ENCODE peak calls at places on chromosomes 7 and 10, in seven cellular contexts. W is cardiac fibroblast, Y is Peyer's patch, I is prostate gland, V is lower leg skin, Q is foreskin fibroblast, M is HL-60. U is an unnamed sample.
A peak's percentile ranks its signal among the peaks of the same experiment; 100 is the strongest.

GRCh38 chr7:154917214-154918160 is 85.4 kb downstream of the PAXIP1 start:
- DNase-seq in W (no peak), Y (no peak), I (no peak), V (no peak), Q (no peak), M (no peak), U (peak; percentile 42)

GRCh38 chr10:44312401-44312800 is 72.5 kb downstream of the CXCL12 start:
- DNase-seq in W (no peak), Y (no peak), I (no peak), V (no peak), Q (no peak), M (no peak), U (no peak)

GRCh38 chr7:158827411-158828342 is 1.6 kb downstream of the ESYT2 start:
- DNase-seq in W (peak; percentile 50), Y (no peak), I (no peak), V (no peak), Q (peak; percentile 50), M (peak; percentile 72), U (no peak)

GRCh38 chr7:70093496-70093895 is 495.2 kb downstream of the AUTS2 start:
- DNase-seq in W (no peak), Y (no peak), I (no peak), V (no peak), Q (peak; percentile 6), M (no peak), U (no peak)

GRCh38 chr10:49176310-49177268 is 11.6 kb downstream of the TMEM273 start:
- DNase-seq in W (no peak), Y (no peak), I (no peak), V (no peak), Q (no peak), M (no peak), U (no peak)

GRCh38 chr7:21806388-21806787 is 139.3 kb downstream of the CDCA7L start:
- DNase-seq in W (no peak), Y (no peak), I (no peak), V (no peak), Q (no peak), M (no peak), U (no peak)

GRCh38 chr7:33854951-33855350 is 50.4 kb upstream of the BMPER start:
- DNase-seq in W (peak; percentile 45), Y (no peak), I (no peak), V (no peak), Q (peak; percentile 91), M (no peak), U (no peak)

GRCh38 chr10:79132681-79133381 is 64.1 kb downstream of the ZMIZ1 start:
- DNase-seq in W (no peak), Y (no peak), I (no peak), V (no peak), Q (no peak), M (no peak), U (no peak)

GRCh38 chr10:78706256-78706655 is 362.5 kb upstream of the ZMIZ1 start:
- DNase-seq in W (no peak), Y (no peak), I (no peak), V (no peak), Q (peak; percentile 60), M (no peak), U (no peak)

GRCh38 chr7:70506463-70506862 is 625.5 kb upstream of the GALNT17 start:
- DNase-seq in W (peak; percentile 1), Y (peak; percentile 73), I (no peak), V (no peak), Q (no peak), M (no peak), U (no peak)

GRCh38 chr10:24723788-24724380 is at the start of gene ARHGAP21:
- DNase-seq in W (peak; percentile 88), Y (peak; percentile 84), I (peak; percentile 59), V (peak; percentile 65), Q (peak; percentile 90), M (no peak), U (peak; percentile 86)

GRCh38 chr7:81285142-81285871 is 366.5 kb upstream of the SEMA3C start:
- DNase-seq in W (peak; percentile 60), Y (no peak), I (no peak), V (no peak), Q (peak; percentile 80), M (no peak), U (no peak)

GRCh38 chr10:26441491-26442214 is 3.5 kb downstream of the APBB1IP start:
- DNase-seq in W (no peak), Y (no peak), I (no peak), V (no peak), Q (no peak), M (no peak), U (no peak)

GRCh38 chr7:70416611-70417010 is 715.3 kb upstream of the GALNT17 start:
- DNase-seq in W (no peak), Y (no peak), I (no peak), V (no peak), Q (no peak), M (no peak), U (no peak)

GRCh38 chr7:129707910-129708490 is 96.5 kb downstream of the NRF1 start:
- DNase-seq in W (no peak), Y (no peak), I (no peak), V (no peak), Q (no peak), M (no peak), U (no peak)

GRCh38 chr7:131385039-131385605 is 57.4 kb downstream of the MKLN1 start:
- DNase-seq in W (peak; percentile 37), Y (no peak), I (no peak), V (no peak), Q (peak; percentile 11), M (no peak), U (no peak)

GRCh38 chr10:19077276-19077675 is 28.7 kb downstream of the MALRD1 start:
- DNase-seq in W (no peak), Y (no peak), I (no peak), V (no peak), Q (no peak), M (no peak), U (no peak)

GRCh38 chr7:20191044-20191867 is 25.9 kb downstream of the MACC1 start:
- DNase-seq in W (no peak), Y (no peak), I (no peak), V (no peak), Q (no peak), M (no peak), U (no peak)

GRCh38 chr7:158048569-158048968 is 539.1 kb downstream of the PTPRN2 start:
- DNase-seq in W (no peak), Y (no peak), I (no peak), V (no peak), Q (no peak), M (no peak), U (no peak)

GRCh38 chr10:116741391-116742351 is 695 bp downstream of the HSPA12A start:
- DNase-seq in W (no peak), Y (no peak), I (no peak), V (no peak), Q (peak; percentile 40), M (no peak), U (no peak)

GRCh38 chr7:65235586-65235985 is 138.1 kb upstream of the ZNF92 start:
- DNase-seq in W (no peak), Y (no peak), I (no peak), V (no peak), Q (no peak), M (no peak), U (no peak)

GRCh38 chr7:105245398-105246099 is 143.2 kb downstream of the SRPK2 start:
- DNase-seq in W (peak; percentile 18), Y (no peak), I (no peak), V (no peak), Q (no peak), M (no peak), U (no peak)

GRCh38 chr10:22554481-22555182 is 159.7 kb downstream of the PIP4K2A start:
- DNase-seq in W (peak; percentile 86), Y (no peak), I (peak; percentile 54), V (peak; percentile 23), Q (peak; percentile 87), M (no peak), U (peak; percentile 77)

GRCh38 chr7:28847681-28848080 is 110.4 kb downstream of the TRIL start:
- DNase-seq in W (no peak), Y (no peak), I (no peak), V (peak; percentile 55), Q (peak; percentile 61), M (no peak), U (no peak)

GRCh38 chr10:112875474-112876267 is 74.4 kb upstream of the TCF7L2 start:
- DNase-seq in W (peak; percentile 68), Y (no peak), I (no peak), V (no peak), Q (peak; percentile 86), M (no peak), U (no peak)

GRCh38 chr7:145036592-145037386 is 200.9 kb upstream of the TPK1 start:
- DNase-seq in W (peak; percentile 61), Y (no peak), I (peak; percentile 16), V (peak; percentile 24), Q (peak; percentile 4), M (no peak), U (no peak)

GRCh38 chr7:133529861-133530260 is 277.0 kb downstream of the EXOC4 start:
- DNase-seq in W (no peak), Y (no peak), I (no peak), V (no peak), Q (peak; percentile 11), M (no peak), U (no peak)

GRCh38 chr7:52273685-52274610 is 761.5 kb upstream of the POM121L12 start:
- DNase-seq in W (no peak), Y (no peak), I (no peak), V (no peak), Q (no peak), M (no peak), U (no peak)
- TF ChIP-seq CTCF in W (no peak), Y (no peak), I (no peak), V (no peak), Q (no peak), M (no peak), U (no peak)

DNA sequence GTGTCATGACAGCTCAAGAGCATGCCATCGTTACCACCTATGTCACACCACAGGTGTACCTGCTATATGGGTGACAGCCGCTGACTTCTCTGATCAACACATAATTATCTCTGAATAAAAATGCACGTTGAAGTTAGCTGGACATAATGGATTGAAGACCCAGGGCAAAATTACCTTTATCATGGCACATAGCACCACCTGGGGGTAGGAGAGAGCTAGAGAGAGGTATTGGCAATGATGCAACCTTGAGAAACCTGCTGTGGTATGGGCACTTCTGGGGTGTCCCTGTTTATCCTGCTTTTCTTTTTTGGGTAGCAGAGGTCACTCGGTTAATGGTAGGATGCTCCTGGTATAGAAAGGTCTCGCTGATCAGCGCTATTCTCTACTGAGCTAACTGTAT is 323.3 kb downstream of the TFEC start:
- DNase-seq in W (peak; percentile 10), Y (no peak), I (no peak), V (no peak), Q (peak; percentile 53), M (no peak), U (no peak)
- TF ChIP-seq CTCF in W (no peak), Y (no peak), I (no peak), V (no peak), Q (peak; percentile 38), M (no peak), U (no peak)

GRCh38 chr7:43583424-43584199 is 704 bp downstream of the STK17A start:
- DNase-seq in W (peak; percentile 58), Y (peak; percentile 84), I (peak; percentile 64), V (peak; percentile 44), Q (peak; percentile 77), M (no peak), U (peak; percentile 84)
- TF ChIP-seq CTCF in W (no peak), Y (no peak), I (no peak), V (no peak), Q (no peak), M (peak; percentile 16), U (peak; percentile 20)

DNA sequence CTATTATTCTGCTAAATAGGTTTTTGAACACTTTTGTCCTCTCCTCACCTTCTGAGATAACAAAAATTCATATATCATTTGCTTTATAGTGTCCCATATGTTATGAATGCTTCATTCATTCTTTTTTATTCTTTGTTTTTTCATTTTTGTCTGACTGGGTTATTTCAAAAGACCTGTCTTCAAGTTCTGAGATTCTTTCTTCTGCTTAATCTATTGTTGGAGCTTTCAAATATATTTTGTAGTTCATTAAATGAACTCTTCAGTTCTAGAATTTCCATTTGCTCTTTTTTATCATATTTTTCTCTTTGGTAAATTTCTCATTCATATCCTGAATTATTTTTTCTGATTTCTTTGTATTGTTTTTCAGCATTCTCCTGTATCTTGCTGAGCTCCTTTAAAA is 53.1 kb upstream of the SCIN start:
- DNase-seq in W (no peak), Y (no peak), I (no peak), V (no peak), Q (no peak), M (no peak), U (no peak)
- TF ChIP-seq CTCF in W (no peak), Y (no peak), I (no peak), V (no peak), Q (no peak), M (no peak), U (no peak)

U was measured in ascending aorta.